ENCODE peak calls at places on chromosomes 7 and 10, in ten cellular contexts. One of them, this sample, is unnamed.

GRCh38 chr7:150340024-150340749 is 1.2 kb downstream of the RARRES2 start:
- DNase-seq in CD8-positive, alpha-beta T cell: no peak
- DNase-seq in left lung: no peak
- DNase-seq in GM12878: no peak
- DNase-seq in IMR-90: peak
- DNase-seq in HCT116: no peak
- DNase-seq in psoas muscle: peak
- DNase-seq in astrocyte of the spinal cord: peak
- DNase-seq in foreskin fibroblast: peak
- DNase-seq in heart left ventricle: no peak
- DNase-seq in this sample: no peak

GRCh38 chr10:4661572-4662255 is 164.3 kb upstream of the AKR1E2 start:
- DNase-seq in psoas muscle: peak
- DNase-seq in left lung: peak
- DNase-seq in heart left ventricle: peak
- DNase-seq in HCT116: no peak
- DNase-seq in foreskin fibroblast: no peak
- DNase-seq in GM12878: no peak
- DNase-seq in astrocyte of the spinal cord: no peak
- DNase-seq in IMR-90: no peak
- DNase-seq in CD8-positive, alpha-beta T cell: no peak
- DNase-seq in this sample: peak

GRCh38 chr7:50791363-50791762 is 8.7 kb upstream of the GRB10 start:
- DNase-seq in CD8-positive, alpha-beta T cell: no peak
- DNase-seq in foreskin fibroblast: peak
- DNase-seq in heart left ventricle: no peak
- DNase-seq in HCT116: no peak
- DNase-seq in IMR-90: no peak
- DNase-seq in left lung: no peak
- DNase-seq in GM12878: no peak
- DNase-seq in psoas muscle: no peak
- DNase-seq in astrocyte of the spinal cord: no peak
- DNase-seq in this sample: no peak

GRCh38 chr10:104353325-104354048 is at the start of gene CFAP58:
- DNase-seq in astrocyte of the spinal cord: peak
- DNase-seq in left lung: peak
- DNase-seq in IMR-90: peak
- DNase-seq in foreskin fibroblast: peak
- DNase-seq in HCT116: peak
- DNase-seq in GM12878: peak
- DNase-seq in psoas muscle: peak
- DNase-seq in CD8-positive, alpha-beta T cell: peak
- DNase-seq in heart left ventricle: peak
- DNase-seq in this sample: peak

GRCh38 chr10:114577133-114577532 is 80.9 kb downstream of the ABLIM1 start:
- DNase-seq in psoas muscle: no peak
- DNase-seq in CD8-positive, alpha-beta T cell: no peak
- DNase-seq in HCT116: no peak
- DNase-seq in GM12878: no peak
- DNase-seq in astrocyte of the spinal cord: peak
- DNase-seq in IMR-90: peak
- DNase-seq in heart left ventricle: no peak
- DNase-seq in left lung: no peak
- DNase-seq in foreskin fibroblast: peak
- DNase-seq in this sample: no peak

GRCh38 chr10:110632591-110633215 is 11.4 kb upstream of the RBM20 start:
- DNase-seq in psoas muscle: no peak
- DNase-seq in left lung: no peak
- DNase-seq in IMR-90: no peak
- DNase-seq in foreskin fibroblast: peak
- DNase-seq in GM12878: no peak
- DNase-seq in CD8-positive, alpha-beta T cell: no peak
- DNase-seq in astrocyte of the spinal cord: no peak
- DNase-seq in HCT116: no peak
- DNase-seq in heart left ventricle: no peak
- DNase-seq in this sample: no peak

GRCh38 chr7:24917510-24918239 is 62.3 kb downstream of the OSBPL3 start:
- DNase-seq in IMR-90: peak
- DNase-seq in heart left ventricle: no peak
- DNase-seq in astrocyte of the spinal cord: peak
- DNase-seq in HCT116: no peak
- DNase-seq in psoas muscle: no peak
- DNase-seq in left lung: no peak
- DNase-seq in GM12878: no peak
- DNase-seq in CD8-positive, alpha-beta T cell: no peak
- DNase-seq in foreskin fibroblast: peak
- DNase-seq in this sample: no peak

GRCh38 chr10:12699258-12699700 is 302.2 kb downstream of the CCDC3 start:
- DNase-seq in GM12878: no peak
- DNase-seq in foreskin fibroblast: no peak
- DNase-seq in HCT116: no peak
- DNase-seq in IMR-90: no peak
- DNase-seq in CD8-positive, alpha-beta T cell: no peak
- DNase-seq in left lung: peak
- DNase-seq in heart left ventricle: no peak
- DNase-seq in astrocyte of the spinal cord: peak
- DNase-seq in psoas muscle: no peak
- DNase-seq in this sample: no peak

GRCh38 chr10:1736180-1736971 is 949 bp downstream of the ADARB2 start:
- DNase-seq in psoas muscle: no peak
- DNase-seq in HCT116: no peak
- DNase-seq in IMR-90: no peak
- DNase-seq in astrocyte of the spinal cord: no peak
- DNase-seq in foreskin fibroblast: no peak
- DNase-seq in left lung: no peak
- DNase-seq in GM12878: no peak
- DNase-seq in heart left ventricle: no peak
- DNase-seq in CD8-positive, alpha-beta T cell: no peak
- DNase-seq in this sample: no peak

DNA sequence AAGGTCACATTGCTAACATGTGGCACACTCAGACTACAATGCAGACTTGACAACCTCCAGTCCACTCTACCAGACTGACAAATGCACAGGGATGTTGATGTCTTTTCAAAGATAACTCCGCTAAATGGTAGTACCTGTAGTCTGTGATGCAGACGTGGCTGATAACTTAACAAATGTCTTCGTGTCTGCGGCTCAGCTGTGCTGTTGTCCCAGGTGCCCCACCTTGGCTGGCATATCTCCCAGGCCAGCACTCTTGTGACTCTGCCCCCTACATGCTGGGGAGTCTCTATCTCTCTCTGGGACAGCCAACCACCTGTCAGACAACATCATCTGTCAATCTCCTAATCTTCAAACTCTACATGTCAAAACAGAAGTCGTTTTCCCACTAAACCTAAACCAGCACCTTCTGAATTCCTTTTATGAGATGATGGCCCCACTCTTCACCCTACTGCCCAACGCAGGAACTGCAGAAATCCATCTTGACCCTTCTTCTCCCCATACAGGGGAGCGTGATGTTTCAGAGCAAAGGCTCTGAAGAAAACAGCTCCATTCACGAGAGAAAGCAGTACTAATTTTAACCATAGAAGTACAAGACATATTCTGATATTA is 156.4 kb downstream of the USP6NL start:
- DNase-seq in heart left ventricle: no peak
- DNase-seq in GM12878: no peak
- DNase-seq in left lung: no peak
- DNase-seq in CD8-positive, alpha-beta T cell: no peak
- DNase-seq in HCT116: no peak
- DNase-seq in psoas muscle: no peak
- DNase-seq in astrocyte of the spinal cord: no peak
- DNase-seq in foreskin fibroblast: no peak
- DNase-seq in IMR-90: no peak
- DNase-seq in this sample: no peak
- TF ChIP-seq CTCF in heart left ventricle: no peak
- TF ChIP-seq CTCF in GM12878: no peak
- TF ChIP-seq CTCF in left lung: no peak
- TF ChIP-seq CTCF in CD8-positive, alpha-beta T cell: no peak
- TF ChIP-seq CTCF in HCT116: no peak
- TF ChIP-seq CTCF in psoas muscle: no peak
- TF ChIP-seq CTCF in astrocyte of the spinal cord: peak
- TF ChIP-seq CTCF in foreskin fibroblast: no peak
- TF ChIP-seq CTCF in IMR-90: no peak
- TF ChIP-seq CTCF in this sample: peak

GRCh38 chr10:102245932-102246251 is 560 bp downstream of the GBF1 start:
- DNase-seq in astrocyte of the spinal cord: no peak
- DNase-seq in GM12878: no peak
- DNase-seq in heart left ventricle: no peak
- DNase-seq in psoas muscle: no peak
- DNase-seq in HCT116: no peak
- DNase-seq in IMR-90: no peak
- DNase-seq in foreskin fibroblast: no peak
- DNase-seq in CD8-positive, alpha-beta T cell: no peak
- DNase-seq in left lung: no peak
- DNase-seq in this sample: no peak

GRCh38 chr10:102243304-102243703 is 2.0 kb upstream of the PITX3 start:
- DNase-seq in foreskin fibroblast: peak
- DNase-seq in heart left ventricle: no peak
- DNase-seq in CD8-positive, alpha-beta T cell: no peak
- DNase-seq in astrocyte of the spinal cord: no peak
- DNase-seq in psoas muscle: no peak
- DNase-seq in GM12878: no peak
- DNase-seq in HCT116: no peak
- DNase-seq in IMR-90: peak
- DNase-seq in left lung: no peak
- DNase-seq in this sample: no peak

GRCh38 chr10:102246261-102246660 is 929 bp downstream of the GBF1 start:
- DNase-seq in HCT116: no peak
- DNase-seq in heart left ventricle: no peak
- DNase-seq in astrocyte of the spinal cord: no peak
- DNase-seq in GM12878: no peak
- DNase-seq in left lung: no peak
- DNase-seq in foreskin fibroblast: peak
- DNase-seq in CD8-positive, alpha-beta T cell: no peak
- DNase-seq in psoas muscle: no peak
- DNase-seq in IMR-90: peak
- DNase-seq in this sample: no peak

GRCh38 chr10:102245101-102245931 is at the start of gene GBF1:
- DNase-seq in psoas muscle: peak
- DNase-seq in GM12878: peak
- DNase-seq in IMR-90: peak
- DNase-seq in astrocyte of the spinal cord: peak
- DNase-seq in heart left ventricle: peak
- DNase-seq in HCT116: peak
- DNase-seq in left lung: peak
- DNase-seq in foreskin fibroblast: peak
- DNase-seq in CD8-positive, alpha-beta T cell: peak
- DNase-seq in this sample: peak

DNA sequence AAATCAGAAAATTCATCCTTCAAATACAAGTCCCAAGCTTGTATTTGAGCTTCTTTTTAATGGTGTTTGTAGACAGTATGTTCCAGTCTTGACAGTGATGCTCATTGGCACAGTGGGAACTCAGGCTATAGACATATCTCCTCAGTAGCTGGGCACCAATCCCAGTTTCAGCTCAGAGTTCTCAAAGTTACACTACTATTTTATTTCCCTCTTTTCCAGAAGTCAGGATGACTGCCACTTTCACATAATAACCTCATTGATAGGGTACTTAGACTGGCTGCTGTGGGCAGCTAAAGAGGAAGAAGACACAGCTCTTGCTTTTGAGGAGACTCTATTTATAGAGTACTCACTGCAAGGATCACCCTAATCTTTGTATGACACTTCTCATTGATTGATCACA is 2.4 kb downstream of the GBF1 start:
- DNase-seq in foreskin fibroblast: no peak
- DNase-seq in CD8-positive, alpha-beta T cell: no peak
- DNase-seq in heart left ventricle: no peak
- DNase-seq in astrocyte of the spinal cord: no peak
- DNase-seq in left lung: no peak
- DNase-seq in psoas muscle: no peak
- DNase-seq in IMR-90: no peak
- DNase-seq in HCT116: no peak
- DNase-seq in GM12878: no peak
- DNase-seq in this sample: no peak
- H3K4me3 ChIP-seq in foreskin fibroblast: no peak
- H3K4me3 ChIP-seq in CD8-positive, alpha-beta T cell: no peak
- H3K4me3 ChIP-seq in heart left ventricle: no peak
- H3K4me3 ChIP-seq in astrocyte of the spinal cord: no peak
- H3K4me3 ChIP-seq in left lung: no peak
- H3K4me3 ChIP-seq in psoas muscle: peak
- H3K4me3 ChIP-seq in IMR-90: no peak
- H3K4me3 ChIP-seq in HCT116: no peak
- H3K4me3 ChIP-seq in GM12878: peak
- H3K4me3 ChIP-seq in this sample: no peak

DNA sequence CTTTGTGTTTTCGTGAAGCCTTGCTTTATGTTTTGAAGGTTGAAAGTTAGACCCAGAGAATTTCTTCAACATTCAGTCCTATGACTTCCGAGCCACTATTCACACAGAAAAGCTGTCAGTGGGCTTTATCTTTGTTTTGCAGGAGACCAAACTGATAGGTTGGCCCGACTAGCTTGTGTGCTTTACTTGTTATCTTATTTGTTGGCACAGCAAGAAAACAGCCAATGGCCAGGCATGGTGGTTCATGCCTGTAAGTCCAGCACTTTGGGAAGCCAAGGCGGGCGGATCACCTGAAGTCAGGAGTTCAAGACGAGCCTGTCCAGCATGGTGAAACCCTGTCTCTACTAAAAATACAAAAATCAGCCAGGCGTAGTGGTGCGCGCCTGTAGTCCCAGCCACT is 16.0 kb upstream of the GDI2 start:
- DNase-seq in heart left ventricle: no peak
- DNase-seq in GM12878: no peak
- DNase-seq in left lung: no peak
- DNase-seq in foreskin fibroblast: no peak
- DNase-seq in HCT116: no peak
- DNase-seq in astrocyte of the spinal cord: no peak
- DNase-seq in IMR-90: no peak
- DNase-seq in CD8-positive, alpha-beta T cell: no peak
- DNase-seq in psoas muscle: no peak
- DNase-seq in this sample: no peak
- TF ChIP-seq CTCF in heart left ventricle: no peak
- TF ChIP-seq CTCF in GM12878: no peak
- TF ChIP-seq CTCF in left lung: no peak
- TF ChIP-seq CTCF in foreskin fibroblast: no peak
- TF ChIP-seq CTCF in HCT116: no peak
- TF ChIP-seq CTCF in astrocyte of the spinal cord: no peak
- TF ChIP-seq CTCF in IMR-90: no peak
- TF ChIP-seq CTCF in CD8-positive, alpha-beta T cell: no peak
- TF ChIP-seq CTCF in psoas muscle: no peak
- TF ChIP-seq CTCF in this sample: no peak

DNA sequence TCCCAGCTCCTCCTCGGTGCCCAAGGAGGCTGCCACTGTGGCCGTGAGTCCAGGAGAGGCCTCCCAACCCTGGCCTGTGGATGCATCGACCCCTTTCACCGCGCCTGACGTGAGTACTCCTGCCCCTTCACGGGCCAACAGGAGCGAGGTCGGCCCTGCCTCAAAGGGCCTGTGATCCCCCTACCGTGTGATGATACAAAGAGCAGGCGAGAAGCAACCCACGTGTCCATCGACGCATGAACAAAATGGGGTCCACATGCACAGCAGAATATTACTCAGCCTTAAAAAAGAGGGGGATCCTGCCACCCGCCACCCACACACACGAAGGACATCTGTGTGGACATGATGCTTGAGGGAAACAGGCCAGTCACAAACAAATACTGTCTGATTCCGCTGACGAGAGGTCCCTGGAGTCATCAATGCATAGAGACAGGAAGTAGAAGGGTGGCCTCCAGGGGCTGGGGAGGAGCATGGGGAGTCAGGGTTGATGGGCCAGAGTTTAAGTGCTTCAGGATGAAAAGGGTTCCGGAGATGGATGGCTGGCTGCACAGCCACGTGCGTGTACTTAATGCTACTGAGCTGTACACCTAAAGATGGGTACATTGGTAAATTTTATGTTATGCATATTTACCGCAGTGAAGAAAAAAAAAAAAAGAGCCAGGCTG is 151.9 kb downstream of the PRKAG2 start:
- DNase-seq in IMR-90: no peak
- DNase-seq in psoas muscle: no peak
- DNase-seq in left lung: no peak
- DNase-seq in GM12878: no peak
- DNase-seq in heart left ventricle: no peak
- DNase-seq in CD8-positive, alpha-beta T cell: no peak
- DNase-seq in foreskin fibroblast: no peak
- DNase-seq in astrocyte of the spinal cord: no peak
- DNase-seq in HCT116: no peak
- DNase-seq in this sample: no peak
- H3K4me3 ChIP-seq in IMR-90: no peak
- H3K4me3 ChIP-seq in psoas muscle: no peak
- H3K4me3 ChIP-seq in left lung: no peak
- H3K4me3 ChIP-seq in GM12878: no peak
- H3K4me3 ChIP-seq in heart left ventricle: no peak
- H3K4me3 ChIP-seq in CD8-positive, alpha-beta T cell: no peak
- H3K4me3 ChIP-seq in foreskin fibroblast: no peak
- H3K4me3 ChIP-seq in astrocyte of the spinal cord: no peak
- H3K4me3 ChIP-seq in HCT116: no peak
- H3K4me3 ChIP-seq in this sample: no peak